ENCODE peak calls at places on chromosomes 2 and 18, in five cellular contexts. S is HCT116, O is NB4, Z is stomach, R is heart left ventricle. K is an unnamed sample.

GRCh38 chr18:61991201-61991600 is 98.4 kb upstream of the RNF152 start:
- DNase-seq in S (no peak), O (no peak), Z (no peak), R (no peak), K (no peak)

GRCh38 chr2:154402138-154402714 is 296.3 kb upstream of the KCNJ3 start:
- DNase-seq in S (peak; percentile 43), O (peak; percentile 34), Z (no peak), R (no peak), K (no peak)

GRCh38 chr2:123993728-123994323 is 31.3 kb upstream of the CNTNAP5 start:
- DNase-seq in S (no peak), O (peak; percentile 44), Z (peak; percentile 27), R (no peak), K (no peak)

GRCh38 chr2:143759455-143759854 is 630.2 kb downstream of the ARHGAP15 start:
- DNase-seq in S (no peak), O (no peak), Z (peak; percentile 43), R (no peak), K (no peak)

GRCh38 chr18:79926306-79926705 is 25.1 kb downstream of the SLC66A2 start:
- DNase-seq in S (no peak), O (no peak), Z (peak; percentile 18), R (no peak), K (peak; percentile 53)

GRCh38 chr18:54181856-54182612 is 42.4 kb downstream of the MBD2 start:
- DNase-seq in S (no peak), O (no peak), Z (no peak), R (no peak), K (no peak)

GRCh38 chr2:232306741-232307305 is 71.7 kb upstream of the ALPP start:
- DNase-seq in S (no peak), O (no peak), Z (no peak), R (no peak), K (no peak)

GRCh38 chr2:229511524-229511923 is 202.8 kb downstream of the DNER start:
- DNase-seq in S (no peak), O (no peak), Z (no peak), R (no peak), K (no peak)

GRCh38 chr18:79871026-79871390 is 73.3 kb downstream of the KCNG2 start:
- DNase-seq in S (no peak), O (no peak), Z (no peak), R (no peak), K (peak; percentile 61)

GRCh38 chr2:160427629-160428424 is 65.8 kb downstream of the RBMS1 start:
- DNase-seq in S (no peak), O (peak; percentile 84), Z (no peak), R (peak; percentile 36), K (peak; percentile 77)
- H3K4me3 ChIP-seq in S (no peak overlapping the region), O (peak overlapping the region; percentile 40), Z (no peak overlapping the region), R (peak overlapping the region; percentile 30), K (peak overlapping the region; percentile 0)

DNA sequence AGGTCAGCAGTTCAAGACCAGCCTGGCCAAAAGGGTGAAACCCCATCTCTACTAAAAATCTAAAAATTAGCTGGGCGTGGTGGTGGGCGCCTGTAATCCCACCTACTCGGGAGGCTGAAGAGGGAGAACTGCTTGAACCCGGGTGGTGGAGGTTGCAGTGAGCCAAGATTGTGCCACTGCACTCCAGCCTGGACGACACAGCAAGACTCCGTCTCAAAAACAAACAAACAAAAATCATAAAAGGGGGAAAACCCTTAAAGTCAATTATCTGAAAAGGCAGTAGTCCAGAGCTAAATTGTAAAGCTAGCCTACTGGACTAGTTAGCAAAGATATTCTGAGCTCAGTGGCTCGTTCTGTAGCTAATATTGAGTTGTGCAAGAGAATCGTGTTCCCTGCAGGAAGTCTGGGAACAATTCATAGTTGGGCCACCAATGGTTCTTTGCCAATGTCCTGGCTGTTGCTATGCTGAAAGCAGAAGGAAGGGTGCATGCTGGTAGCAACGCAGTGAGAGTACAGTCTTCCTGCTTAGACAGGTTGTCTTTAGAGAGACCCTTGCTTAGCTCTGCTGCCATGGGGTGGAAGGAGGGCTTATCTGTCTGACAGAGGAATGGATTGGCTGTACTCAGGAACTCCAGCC is 4.3 kb downstream of the TGOLN2 start:
- DNase-seq in S (no peak), O (no peak), Z (no peak), R (no peak), K (no peak)
- TF ChIP-seq POLR2A in S (no peak), O (no peak), Z (no peak), R (no peak), K (no peak)

DNA sequence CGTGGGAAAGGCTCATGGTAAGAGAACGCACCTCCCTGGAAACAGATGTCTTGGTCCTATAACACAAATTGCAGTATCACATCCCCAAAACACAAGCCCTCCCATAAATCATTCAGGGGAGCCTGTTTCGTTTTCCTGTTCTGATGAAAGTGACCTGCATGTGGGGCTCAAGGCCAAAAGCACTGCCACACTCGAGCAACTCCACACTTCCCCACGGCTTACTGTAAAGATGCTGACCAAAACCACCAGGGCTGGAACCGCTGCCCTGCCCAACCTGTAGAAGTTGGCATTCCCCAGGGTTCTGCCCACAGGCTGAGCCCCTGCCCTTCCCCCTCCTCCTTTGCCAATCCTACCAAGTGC is 139.7 kb downstream of the BCL11A start:
- DNase-seq in S (no peak), O (peak; percentile 46), Z (no peak), R (no peak), K (no peak)
- H3K4me3 ChIP-seq in S (no peak overlapping the region), O (no peak overlapping the region), Z (no peak overlapping the region), R (no peak overlapping the region), K (no peak overlapping the region)

GRCh38 chr2:98148968-98149697 is 62.2 kb downstream of the VWA3B start:
- DNase-seq in S (peak; percentile 24), O (peak; percentile 81), Z (no peak), R (no peak), K (no peak)
- TF ChIP-seq POLR2A in S (no peak), O (no peak), Z (no peak), R (no peak), K (no peak)

GRCh38 chr2:68469935-68470334 is 2.5 kb downstream of the APLF start:
- DNase-seq in S (no peak), O (no peak), Z (no peak), R (no peak), K (no peak)

GRCh38 chr2:68466778-68467076 is 367 bp downstream of the FBXO48 start:
- DNase-seq in S (no peak), O (no peak), Z (no peak), R (no peak), K (no peak)

GRCh38 chr2:68466361-68466777 is 725 bp downstream of the FBXO48 start:
- DNase-seq in S (no peak), O (peak; percentile 74), Z (no peak), R (no peak), K (no peak)

GRCh38 chr2:68467077-68467960 is at the start of the genes APLF and FBXO48:
- DNase-seq in S (peak; percentile 98), O (peak; percentile 100), Z (peak; percentile 98), R (peak; percentile 98), K (peak; percentile 99)

GRCh38 chr2:68468801-68469200 is 1.4 kb downstream of the APLF start:
- DNase-seq in S (no peak), O (peak; percentile 24), Z (no peak), R (no peak), K (no peak)
- H3K4me3 ChIP-seq in S (peak overlapping the region; percentile 82), O (peak overlapping the region; percentile 72), Z (no peak overlapping the region), R (no peak overlapping the region), K (peak overlapping the region; percentile 94)

GRCh38 chr18:21763846-21764646 is 23.5 kb downstream of the MIB1 start:
- DNase-seq in S (no peak), O (no peak), Z (no peak), R (no peak), K (no peak)

GRCh38 chr18:21774722-21775121 is 34.1 kb downstream of the MIB1 start:
- DNase-seq in S (no peak), O (no peak), Z (no peak), R (no peak), K (no peak)

GRCh38 chr18:21769206-21769605 is 28.6 kb downstream of the MIB1 start:
- DNase-seq in S (no peak), O (no peak), Z (no peak), R (no peak), K (no peak)
- TF ChIP-seq POLR2A in S (no peak), O (no peak), Z (no peak), R (no peak), K (no peak)

DNA sequence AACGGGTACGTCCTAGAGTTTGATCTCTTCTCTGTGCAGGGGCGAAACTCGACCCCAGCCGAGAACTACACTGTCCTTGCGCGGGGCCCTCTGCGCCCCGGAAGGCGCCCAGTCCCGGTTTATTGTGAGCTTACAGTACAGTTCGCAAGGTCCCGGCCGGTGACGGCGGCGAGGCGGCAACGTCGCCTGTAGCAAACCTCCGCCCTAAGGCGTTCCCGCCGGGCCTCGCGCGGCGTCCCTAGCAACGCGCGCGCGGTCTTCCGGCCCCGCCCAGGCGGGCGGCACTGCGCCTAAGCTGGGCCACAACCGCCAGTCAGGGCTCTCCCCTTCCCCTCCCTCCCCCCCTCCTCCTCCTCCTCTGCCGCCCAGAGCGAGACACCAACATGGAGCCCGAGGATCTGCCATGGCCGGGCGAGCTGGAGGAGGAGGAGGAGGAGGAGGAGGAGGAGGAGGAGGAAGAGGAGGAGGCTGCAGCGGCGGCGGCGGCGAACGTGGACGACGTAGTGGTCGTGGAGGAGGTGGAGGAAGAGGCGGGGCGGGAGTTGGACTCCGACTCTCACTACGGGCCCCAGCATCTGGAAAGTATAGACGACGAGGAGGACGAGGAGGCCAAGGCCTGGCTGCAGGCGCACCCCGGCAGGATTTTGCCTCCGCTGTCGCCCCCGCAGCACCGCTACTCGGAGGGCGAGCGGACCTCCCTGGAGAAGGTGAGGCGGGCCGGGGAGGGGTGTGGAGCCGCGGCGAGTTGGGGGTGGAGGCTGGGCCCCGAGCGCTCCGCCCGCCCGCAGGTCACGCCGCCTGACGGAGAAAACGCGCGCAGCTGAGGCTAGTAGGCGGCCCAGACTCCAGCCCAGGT is at the start of gene ALMS1:
- DNase-seq in S (peak; percentile 83), O (peak; percentile 98), Z (peak; percentile 88), R (peak; percentile 88), K (peak; percentile 98)
- H3K4me3 ChIP-seq in S (peak within 1 kb of the TSS; percentile 95), O (peak within 1 kb of the TSS; percentile 95), Z (peak within 1 kb of the TSS; percentile 58), R (peak within 1 kb of the TSS; percentile 82), K (peak within 1 kb of the TSS; percentile 79)

GRCh38 chr2:120552800-120553471 is 182.7 kb upstream of the GLI2 start:
- DNase-seq in S (peak; percentile 84), O (peak; percentile 53), Z (peak; percentile 94), R (peak; percentile 92), K (peak; percentile 87)
- TF ChIP-seq POLR2A in S (no peak), O (no peak), Z (no peak), R (no peak), K (no peak)

GRCh38 chr2:215171151-215171550 is 32.7 kb upstream of the ABCA12 start:
- DNase-seq in S (no peak), O (peak; percentile 25), Z (no peak), R (no peak), K (no peak)
- H3K4me3 ChIP-seq in S (peak overlapping the region; percentile 3), O (no peak overlapping the region), Z (peak overlapping the region; percentile 11), R (peak overlapping the region; percentile 22), K (no peak overlapping the region)

GRCh38 chr2:120628248-120628647 is 107.4 kb upstream of the GLI2 start:
- DNase-seq in S (no peak), O (no peak), Z (no peak), R (no peak), K (peak; percentile 16)
- TF ChIP-seq POLR2A in S (no peak), O (no peak), Z (no peak), R (no peak), K (no peak)